ENCODE peak calls at places on chromosomes 12 and 14, in ten cellular contexts. C, N, T, D, L, A, E, K, F and O are unnamed samples.

GRCh38 chr12:2641209-2641608 is 153.6 kb upstream of the FKBP4 start:
- DNase-seq in D (no peak), E (no peak), L (no peak), A (no peak), F (no peak), K (peak), C (no peak), N (peak), T (no peak), O (no peak)

GRCh38 chr12:121823101-121823726 is 19.4 kb downstream of the SETD1B start:
- DNase-seq in K (peak), D (peak), A (no peak), F (no peak), T (peak), N (no peak), L (no peak), E (no peak), C (no peak), O (no peak)

GRCh38 chr12:68474467-68475204 is 136.1 kb upstream of the RAP1B start:
- DNase-seq in F (no peak), T (no peak), A (no peak), D (no peak), N (no peak), E (no peak), L (no peak), K (no peak), C (no peak), O (no peak)

GRCh38 chr12:93707836-93708235 is 30.7 kb downstream of the CRADD start:
- DNase-seq in D (no peak), T (no peak), K (no peak), L (no peak), N (no peak), C (no peak), E (peak), F (no peak), A (no peak), O (no peak)

GRCh38 chr12:92899388-92900001 is 29.6 kb downstream of the EEA1 start:
- DNase-seq in K (peak), C (peak), E (peak), T (no peak), A (no peak), N (peak), F (no peak), L (no peak), D (peak), O (no peak)

GRCh38 chr12:131422185-131422515 is 288.7 kb upstream of the SFSWAP start:
- DNase-seq in F (no peak), E (no peak), D (no peak), K (no peak), N (no peak), C (no peak), T (no peak), L (no peak), A (no peak), O (no peak)

GRCh38 chr12:6554168-6554989 is 1.5 kb downstream of the IFFO1 start:
- DNase-seq in D (peak), C (no peak), T (peak), N (peak), F (peak), K (peak), E (peak), L (peak), A (peak), O (peak)

GRCh38 chr12:8609061-8609570 is 3.5 kb downstream of the AICDA start:
- DNase-seq in T (peak), K (peak), D (no peak), L (no peak), F (peak), N (peak), E (peak), C (peak), A (peak), O (no peak)

GRCh38 chr12:30813741-30814687 is 59.3 kb upstream of the CAPRIN2 start:
- DNase-seq in D (no peak), F (no peak), E (no peak), K (no peak), C (no peak), A (no peak), N (no peak), T (no peak), L (no peak), O (no peak)

GRCh38 chr12:4962539-4963486 is 53.1 kb downstream of the KCNA1 start:
- DNase-seq in K (no peak), E (no peak), D (no peak), F (no peak), C (no peak), T (no peak), N (no peak), A (no peak), L (no peak), O (no peak)

GRCh38 chr14:95915326-95915725 is 38.7 kb downstream of the TUNAR start:
- DNase-seq in A (no peak), E (no peak), K (peak), L (no peak), N (no peak), T (peak), F (no peak), C (no peak), D (no peak), O (no peak)

GRCh38 chr12:43113153-43113552 is 438.9 kb downstream of the ADAMTS20 start:
- DNase-seq in C (peak), K (peak), A (no peak), F (no peak), E (no peak), N (no peak), D (no peak), T (no peak), L (no peak), O (no peak)

GRCh38 chr14:100469632-100470522 is 117.3 kb downstream of the BEGAIN start:
- DNase-seq in K (no peak), D (no peak), L (no peak), N (no peak), C (no peak), F (no peak), T (no peak), A (no peak), E (no peak), O (no peak)

GRCh38 chr14:72948481-72949138 is 22.3 kb downstream of the DCAF4 start:
- DNase-seq in F (peak), C (peak), L (peak), T (peak), A (peak), E (peak), K (peak), N (peak), D (no peak), O (peak)

GRCh38 chr12:117472983-117473382 is 111.6 kb upstream of the NOS1 start:
- DNase-seq in D (no peak), C (no peak), E (no peak), N (peak), L (no peak), T (peak), F (no peak), K (peak), A (no peak), O (no peak)

GRCh38 chr12:31590730-31591307 is at the start of gene DENND5B:
- DNase-seq in D (peak), K (peak), C (no peak), L (no peak), A (no peak), N (peak), F (peak), T (peak), E (peak), O (peak)

GRCh38 chr12:57488397-57489156 is 709 bp downstream of the MARS1 start:
- DNase-seq in C (no peak), N (no peak), D (no peak), K (peak), A (no peak), L (no peak), F (no peak), T (no peak), E (no peak), O (no peak)

GRCh38 chr14:85597701-85598100 is 67.8 kb downstream of the FLRT2 start:
- DNase-seq in A (no peak), L (no peak), D (no peak), E (no peak), K (no peak), F (no peak), T (no peak), N (no peak), C (no peak), O (no peak)

GRCh38 chr12:121274036-121274763 is 22.3 kb downstream of the CAMKK2 start:
- DNase-seq in T (no peak), N (no peak), K (no peak), D (no peak), C (no peak), A (no peak), F (no peak), L (no peak), E (no peak), O (no peak)

GRCh38 chr12:121110211-121110940 is 22.3 kb upstream of the P2RX7 start:
- DNase-seq in K (peak), D (no peak), C (peak), L (peak), T (peak), F (peak), N (peak), A (peak), E (peak), O (no peak)

GRCh38 chr14:106691601-106692291 is 1165.4 kb downstream of the TMEM121 start:
- DNase-seq in E (no peak), F (peak), C (no peak), A (no peak), D (peak), N (no peak), K (peak), L (no peak), T (peak), O (peak)

GRCh38 chr12:53049582-53050318 is at the start of gene TNS2:
- DNase-seq in K (peak), L (no peak), T (peak), N (peak), D (peak), C (no peak), A (peak), F (no peak), E (peak), O (peak)

GRCh38 chr12:100123316-100124095 is 19.2 kb downstream of the BLTP3B start:
- DNase-seq in K (no peak), N (no peak), F (no peak), E (no peak), C (no peak), A (no peak), L (no peak), D (no peak), T (no peak), O (no peak)

GRCh38 chr12:1530592-1531159 is 63.7 kb downstream of the FBXL14 start:
- DNase-seq in L (no peak), E (no peak), A (no peak), C (no peak), K (peak), F (peak), D (no peak), N (no peak), T (no peak), O (no peak)

GRCh38 chr14:78152246-78153068 is 17.7 kb upstream of the NRXN3 start:
- DNase-seq in A (peak), F (no peak), E (no peak), D (no peak), N (no peak), L (no peak), T (no peak), K (no peak), C (no peak), O (no peak)

GRCh38 chr12:71780207-71780822 is 25.7 kb downstream of the RAB21 start:
- DNase-seq in L (peak), N (peak), D (peak), T (peak), E (peak), K (peak), C (no peak), F (peak), A (peak), O (no peak)

GRCh38 chr12:8890313-8891084 is 23.8 kb upstream of the PHC1 start:
- DNase-seq in A (peak), N (peak), D (no peak), F (peak), T (peak), E (peak), K (peak), L (peak), C (no peak), O (peak)